ENCODE peak calls at places on chromosomes 16 and 17, in six cellular contexts. N is ascending aorta; B is CD4-positive, alpha-beta T cell; Z is T-helper 2 cell; L is colonic mucosa; X is stimulated activated CD8-positive, alpha-beta memory T cell treated with anti-CD3 and anti-CD28 coated beads, Interleukin-4, amount 100 ng/mL, for 24 hours. U is an unnamed sample.

GRCh38 chr16:7644171-7644570 is 311.5 kb downstream of the RBFOX1 start:
- DNase-seq in X (no peak), B (no peak), N (no peak), L (no peak), Z (no peak), U (no peak)

GRCh38 chr16:1265826-1266225 is 10.0 kb downstream of the TPSD1 start:
- DNase-seq in B (no peak), X (no peak), N (no peak), Z (no peak), L (no peak), U (no peak)

GRCh38 chr17:4945176-4945943 is 3.0 kb downstream of the PFN1 start:
- DNase-seq in X (peak), B (peak), Z (peak), L (peak), N (peak), U (peak)

GRCh38 chr16:60642956-60643355 is 1393.3 kb downstream of the CDH8 start:
- DNase-seq in X (no peak), L (no peak), Z (no peak), B (no peak), N (no peak), U (no peak)

GRCh38 chr16:81513204-81514040 is 68.8 kb downstream of the CMIP start:
- DNase-seq in X (no peak), Z (no peak), B (no peak), N (no peak), L (peak), U (no peak)

GRCh38 chr16:85417156-85417860 is 195.8 kb upstream of the GSE1 start:
- DNase-seq in N (no peak), L (no peak), B (no peak), Z (no peak), X (no peak), U (no peak)

GRCh38 chr16:86075839-86076440 is 177.0 kb downstream of the IRF8 start:
- DNase-seq in L (no peak), N (no peak), Z (no peak), X (no peak), B (no peak), U (no peak)

GRCh38 chr17:15091825-15092224 is 173.3 kb downstream of the PMP22 start:
- DNase-seq in L (no peak), X (no peak), Z (no peak), N (no peak), B (no peak), U (no peak)

GRCh38 chr17:37386462-37386861 is 10.7 kb downstream of the C17orf78 start:
- DNase-seq in B (no peak), L (no peak), N (no peak), Z (no peak), X (no peak), U (no peak)

GRCh38 chr17:42676424-42677011 is at the start of gene PLEKHH3:
- DNase-seq in B (no peak), Z (no peak), X (no peak), L (no peak), N (peak), U (peak)

GRCh38 chr16:53817117-53817516 is 113.2 kb downstream of the FTO start:
- DNase-seq in B (no peak), Z (no peak), X (no peak), L (no peak), N (no peak), U (no peak)

GRCh38 chr16:11742041-11742535 is 569 bp downstream of the TXNDC11 start:
- DNase-seq in X (peak), N (peak), B (peak), L (peak), Z (peak), U (peak)

GRCh38 chr17:75624714-75625345 is 8.4 kb upstream of the SMIM5 start:
- DNase-seq in N (no peak), Z (no peak), B (no peak), X (no peak), L (no peak), U (no peak)

GRCh38 chr17:9115446-9116265 is 94.3 kb downstream of the NTN1 start:
- DNase-seq in Z (no peak), N (peak), L (peak), X (peak), B (no peak), U (peak)

GRCh38 chr17:82816358-82816757 is 23.5 kb downstream of the ZNF750 start:
- DNase-seq in Z (no peak), N (no peak), L (no peak), B (no peak), X (no peak), U (no peak)

GRCh38 chr17:60491771-60492170 is 34.3 kb downstream of the APPBP2 start:
- DNase-seq in N (no peak), B (no peak), L (no peak), X (no peak), Z (no peak), U (no peak)

GRCh38 chr17:37405955-37406634 is 541 bp downstream of the ACACA start:
- DNase-seq in L (no peak), Z (no peak), B (no peak), X (no peak), N (no peak), U (no peak)

GRCh38 chr17:9658593-9659211 is 13.4 kb downstream of the USP43 start:
- DNase-seq in X (no peak), B (no peak), Z (no peak), L (peak), N (no peak), U (no peak)